ENCODE peak calls at places on chromosomes 4 and X, in four cellular contexts. U, T, N and P are unnamed samples.

GRCh38 chrX:47749185-47749967 is 87.3 kb upstream of the ZNF81 start:
- DNase-seq in U (no peak), T (no peak), N (no peak), P (no peak)

GRCh38 chr4:7431696-7432530 is 2.8 kb downstream of the PSAPL1 start:
- DNase-seq in U (no peak), T (no peak), N (no peak), P (no peak)

GRCh38 chr4:118270492-118270891 is 82.3 kb downstream of the PRSS12 start:
- DNase-seq in U (peak; percentile 18), T (no peak), N (no peak), P (peak; percentile 35)

GRCh38 chr4:143473334-143474126 is 40.0 kb upstream of the SMARCA5 start:
- DNase-seq in U (no peak), T (no peak), N (no peak), P (no peak)

GRCh38 chr4:84814100-84814750 is 152.3 kb downstream of the WDFY3 start:
- DNase-seq in U (peak; percentile 26), T (no peak), N (no peak), P (peak; percentile 60)

GRCh38 chr4:25002679-25003078 is 28.1 kb downstream of the LGI2 start:
- DNase-seq in U (no peak), T (no peak), N (no peak), P (no peak)

GRCh38 chr4:41258783-41259182 is 2.1 kb downstream of the UCHL1 start:
- DNase-seq in U (no peak), T (no peak), N (no peak), P (peak; percentile 56)

GRCh38 chr4:185880571-185880970 is 68.6 kb upstream of the SORBS2 start:
- DNase-seq in U (no peak), T (no peak), N (no peak), P (no peak)

GRCh38 chr4:182552948-182553347 is 309.7 kb downstream of the TENM3 start:
- DNase-seq in U (no peak), T (no peak), N (no peak), P (no peak)

GRCh38 chr4:13546855-13547562 is 2.7 kb upstream of the NKX3-2 start:
- DNase-seq in U (no peak), T (peak; percentile 84), N (no peak), P (no peak)

GRCh38 chr4:114964016-114964415 is 149.4 kb downstream of the NDST4 start:
- DNase-seq in U (no peak), T (no peak), N (no peak), P (no peak)

GRCh38 chr4:15890246-15890829 is 48.2 kb downstream of the FGFBP1 start:
- DNase-seq in U (no peak), T (no peak), N (no peak), P (no peak)

GRCh38 chrX:135060697-135061096 is 8.8 kb upstream of the RTL8A start:
- DNase-seq in U (no peak), T (no peak), N (no peak), P (no peak)

GRCh38 chrX:12719837-12720236 is 71.4 kb upstream of the PRPS2 start:
- DNase-seq in U (no peak), T (no peak), N (no peak), P (no peak)

GRCh38 chr4:26320159-26320452 is 708 bp upstream of the RBPJ start:
- DNase-seq in U (no peak), T (no peak), N (peak; percentile 51), P (no peak)

GRCh38 chr4:8201341-8201781 is 2.3 kb downstream of the SH3TC1 start:
- DNase-seq in U (no peak), T (no peak), N (peak; percentile 45), P (no peak)

GRCh38 chrX:13029831-13030771 is 14.3 kb downstream of the FAM9C start:
- DNase-seq in U (no peak), T (no peak), N (no peak), P (no peak)

GRCh38 chrX:24647257-24648058 is at the start of gene PCYT1B:
- DNase-seq in U (peak; percentile 70), T (peak; percentile 66), N (no peak), P (no peak)

GRCh38 chr4:113758361-113758760 is 3.2 kb downstream of the CAMK2D start:
- DNase-seq in U (no peak), T (no peak), N (no peak), P (no peak)

GRCh38 chr4:126533176-126533575 is 1099.6 kb upstream of the INTU start:
- DNase-seq in U (no peak), T (no peak), N (no peak), P (no peak)

GRCh38 chr4:3077796-3078195 is 3.3 kb downstream of the HTT start:
- DNase-seq in U (no peak), T (no peak), N (peak; percentile 86), P (no peak)

GRCh38 chr4:185566425-185566824 is 31.1 kb upstream of the PDLIM3 start:
- DNase-seq in U (no peak), T (no peak), N (no peak), P (no peak)

GRCh38 chr4:186018261-186018660 is 50.7 kb upstream of the TLR3 start:
- DNase-seq in U (no peak), T (no peak), N (no peak), P (no peak)

GRCh38 chr4:147823135-147823534 is 91.2 kb downstream of the ARHGAP10 start:
- DNase-seq in U (no peak), T (no peak), N (no peak), P (no peak)

GRCh38 chr4:130306566-130306965 is 1210.6 kb downstream of the C4orf33 start:
- DNase-seq in U (no peak), T (peak; percentile 74), N (no peak), P (no peak)

GRCh38 chr4:121138014-121138413 is 26.1 kb downstream of the TNIP3 start:
- DNase-seq in U (no peak), T (no peak), N (no peak), P (no peak)

GRCh38 chr4:75633846-75634245 is 3.5 kb upstream of the CDKL2 start:
- DNase-seq in U (no peak), T (no peak), N (no peak), P (no peak)

GRCh38 chrX:41335590-41336331 is 1.8 kb downstream of the DDX3X start:
- DNase-seq in U (no peak), T (no peak), N (no peak), P (no peak)

GRCh38 chrX:41338422-41338821 is 4.5 kb downstream of the DDX3X start:
- DNase-seq in U (no peak), T (no peak), N (no peak), P (no peak)

GRCh38 chrX:41334866-41335589 is 1.1 kb downstream of the DDX3X start:
- DNase-seq in U (peak; percentile 71), T (no peak), N (no peak), P (no peak)

GRCh38 chrX:41337140-41337539 is 3.2 kb downstream of the DDX3X start:
- DNase-seq in U (no peak), T (no peak), N (no peak), P (no peak)

GRCh38 chrX:41336447-41336846 is 2.5 kb downstream of the DDX3X start:
- DNase-seq in U (no peak), T (no peak), N (no peak), P (no peak)
- TF ChIP-seq EGR1 in U (no peak), T (no peak), N (no peak), P (no peak)

GRCh38 chr4:1856920-1857699 is 1.2 kb upstream of the LETM1 start:
- DNase-seq in U (peak; percentile 43), T (no peak), N (no peak), P (no peak)

GRCh38 chr4:1857931-1858330 is 2.0 kb upstream of the LETM1 start:
- DNase-seq in U (no peak), T (no peak), N (no peak), P (no peak)

GRCh38 chr4:1856071-1856919 is at the start of gene LETM1:
- DNase-seq in U (peak; percentile 95), T (peak; percentile 92), N (peak; percentile 83), P (peak; percentile 85)

GRCh38 chr4:1854752-1855151 is 1.2 kb downstream of the LETM1 start:
- DNase-seq in U (no peak), T (no peak), N (no peak), P (no peak)

GRCh38 chr4:1855334-1856070 is 454 bp downstream of the LETM1 start:
- DNase-seq in U (no peak), T (peak; percentile 57), N (no peak), P (no peak)
- TF ChIP-seq EGR1 in U (no peak), T (no peak), N (no peak), P (no peak)

GRCh38 chr4:4574052-4574451 is 32.2 kb upstream of the STX18 start:
- DNase-seq in U (no peak), T (no peak), N (no peak), P (no peak)

GRCh38 chr4:4577359-4577875 is 35.6 kb upstream of the STX18 start:
- DNase-seq in U (no peak), T (no peak), N (no peak), P (no peak)

GRCh38 chr4:4572821-4573220 is 31.0 kb upstream of the STX18 start:
- DNase-seq in U (no peak), T (no peak), N (no peak), P (no peak)

GRCh38 chr4:4574792-4575191 is 32.9 kb upstream of the STX18 start:
- DNase-seq in U (no peak), T (peak; percentile 51), N (no peak), P (peak; percentile 10)

GRCh38 chr4:4575284-4576211 is 33.7 kb upstream of the STX18 start:
- DNase-seq in U (peak; percentile 79), T (peak; percentile 83), N (peak; percentile 9), P (peak; percentile 33)
- TF ChIP-seq EGR1 in U (no peak), T (no peak), N (no peak), P (no peak)

GRCh38 chrX:22063284-22063683 is 31.2 kb downstream of the PHEX start:
- DNase-seq in U (peak; percentile 6), T (no peak), N (peak; percentile 64), P (no peak)
- TF ChIP-seq EGR1 in U (peak; percentile 35), T (no peak), N (peak; percentile 97), P (no peak)

GRCh38 chrX:139475432-139475831 is 55.1 kb upstream of the F9 start:
- DNase-seq in U (no peak), T (no peak), N (no peak), P (no peak)
- TF ChIP-seq EGR1 in U (no peak), T (no peak), N (no peak), P (no peak)

DNA sequence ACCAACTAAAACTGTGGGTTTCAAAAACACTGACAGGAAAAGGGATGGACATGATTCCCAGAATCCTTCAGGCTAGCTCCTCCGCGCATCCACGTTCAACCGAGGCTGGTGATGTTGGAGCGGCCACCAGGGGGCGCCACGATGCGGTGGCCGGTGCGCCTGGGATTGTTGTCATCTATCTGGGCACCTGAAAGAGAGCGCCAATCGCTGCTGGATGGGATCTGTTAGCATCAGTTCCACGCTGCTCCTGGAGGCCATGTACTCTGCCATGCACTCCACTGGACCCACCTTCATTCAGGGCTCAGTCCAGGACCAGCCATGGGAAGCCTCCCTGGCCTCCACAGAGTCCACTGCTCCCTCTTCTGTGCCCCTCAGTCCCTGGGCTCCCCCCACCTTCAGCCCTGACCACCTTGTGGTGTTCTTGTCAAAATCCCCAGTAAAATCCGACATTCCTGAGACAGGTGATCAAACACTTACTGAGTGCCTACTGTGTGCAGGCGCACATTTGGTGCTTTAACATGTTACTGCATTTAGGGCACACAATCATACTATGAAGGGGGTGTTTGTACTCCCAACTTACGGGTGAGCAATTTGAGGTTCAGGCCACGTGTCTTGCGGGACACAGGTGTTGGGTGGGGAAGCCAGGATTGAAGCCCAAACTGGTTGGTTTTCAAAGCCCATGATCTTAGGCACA is 71.1 kb downstream of the CRMP1 start:
- DNase-seq in U (peak; percentile 57), T (peak; percentile 92), N (no peak), P (peak; percentile 23)
- TF ChIP-seq EGR1 in U (no peak), T (no peak), N (no peak), P (no peak)

GRCh38 chrX:153516055-153516454 is 1.4 kb upstream of the ATP2B3 start:
- DNase-seq in U (no peak), T (no peak), N (no peak), P (no peak)
- TF ChIP-seq EGR1 in U (no peak), T (no peak), N (no peak), P (no peak)